ENCODE peak calls at places on chromosomes 4 and X, in five cellular contexts. B is BJ, J is suprapubic skin, C is AG04450, T is WERI-Rb-1. G is an unnamed sample. For H3K27me3, the result is how much of the 10 kb centered on the place peaks cover.

GRCh38 chr4:168812806-168813205 is 197.2 kb downstream of the CBR4 start:
- DNase-seq in J (no peak), B (no peak), C (no peak), T (no peak), G (peak)

GRCh38 chr4:72357908-72358307 is 211.1 kb downstream of the ADAMTS3 start:
- DNase-seq in J (no peak), T (no peak), C (no peak), B (no peak), G (no peak)

GRCh38 chr4:185513489-185514181 is 21.7 kb downstream of the PDLIM3 start:
- DNase-seq in J (no peak), C (no peak), T (no peak), B (no peak), G (no peak)

GRCh38 chrX:94492541-94492940 is 818.5 kb downstream of the FAM133A start:
- DNase-seq in T (no peak), J (no peak), B (no peak), C (no peak), G (peak)

GRCh38 chr4:8844976-8845690 is 26.5 kb downstream of the HMX1 start:
- DNase-seq in B (no peak), T (peak), C (no peak), J (peak), G (no peak)

GRCh38 chr4:99300934-99301333 is 10.1 kb upstream of the ADH1A start:
- DNase-seq in J (peak), B (peak), T (no peak), C (peak), G (no peak)

GRCh38 chr4:94613248-94613647 is 144.5 kb upstream of the BMPR1B start:
- DNase-seq in B (no peak), J (no peak), C (no peak), T (no peak), G (no peak)

GRCh38 chr4:19455196-19455595 is 796.5 kb upstream of the SLIT2 start:
- DNase-seq in B (no peak), T (no peak), C (no peak), J (no peak), G (no peak)

GRCh38 chr4:121900132-121900983 is 30.1 kb upstream of the BBS7 start:
- DNase-seq in J (no peak), T (peak), B (peak), C (peak), G (peak)

GRCh38 chr4:140176735-140177134 is 22.8 kb upstream of the MAML3 start:
- DNase-seq in C (no peak), J (no peak), B (no peak), T (no peak), G (no peak)

GRCh38 chrX:43505759-43506158 is 150.3 kb upstream of the MAOA start:
- DNase-seq in T (no peak), C (no peak), B (no peak), J (no peak), G (no peak)

GRCh38 chrX:76657499-76657898 is 230.0 kb downstream of the MAGEE1 start:
- DNase-seq in B (no peak), C (no peak), J (no peak), T (no peak), G (no peak)

GRCh38 chr4:179880756-179881155 is 2362.4 kb upstream of the TENM3 start:
- DNase-seq in T (no peak), C (no peak), B (no peak), J (no peak), G (no peak)

GRCh38 chr4:85744950-85745349 is 270.0 kb downstream of the ARHGAP24 start:
- DNase-seq in J (no peak), C (no peak), T (no peak), B (no peak), G (no peak)

GRCh38 chrX:13893826-13894225 is 76.9 kb upstream of the GPM6B start:
- DNase-seq in C (no peak), B (no peak), T (no peak), J (no peak), G (no peak)

GRCh38 chr4:46836584-46836983 is 72.5 kb downstream of the COX7B2 start:
- DNase-seq in J (no peak), C (no peak), B (no peak), T (no peak), G (no peak)

GRCh38 chr4:169934794-169935400 is 91.3 kb downstream of the MFAP3L start:
- DNase-seq in C (no peak), J (no peak), B (no peak), T (no peak), G (no peak)

GRCh38 chr4:153233761-153234371 is 29.6 kb downstream of the TRIM2 start:
- DNase-seq in J (no peak), C (no peak), T (no peak), B (peak), G (no peak)

GRCh38 chr4:102501176-102501634 is at the start of gene NFKB1:
- DNase-seq in B (peak), T (peak), C (peak), J (peak), G (peak)

GRCh38 chr4:132180020-132180427 is 969.1 kb upstream of the PCDH10 start:
- DNase-seq in C (peak), J (no peak), T (no peak), B (peak), G (no peak)

GRCh38 chr4:44927361-44928061 is 201.2 kb upstream of the GNPDA2 start:
- DNase-seq in C (no peak), B (no peak), J (no peak), T (no peak), G (peak)

GRCh38 chrX:43676960-43677582 is 21.0 kb downstream of the MAOA start:
- DNase-seq in B (no peak), C (no peak), J (no peak), T (no peak), G (peak)

GRCh38 chr4:111991797-111992196 is 153.5 kb upstream of the FAM241A start:
- DNase-seq in J (no peak), T (peak), B (no peak), C (peak), G (no peak)

GRCh38 chr4:25922812-25923369 is 8.9 kb downstream of the SMIM20 start:
- DNase-seq in J (no peak), B (no peak), T (no peak), C (no peak), G (no peak)

GRCh38 chr4:3293410-3294391 is 880 bp downstream of the RGS12 start:
- DNase-seq in B (no peak), C (no peak), J (no peak), T (no peak), G (peak)

GRCh38 chrX:45351478-45351877 is 150.8 kb upstream of the DIPK2B start:
- DNase-seq in B (no peak), C (peak), J (no peak), T (no peak), G (no peak)

GRCh38 chr4:24070117-24070516 is 180.3 kb upstream of the PPARGC1A start:
- DNase-seq in T (no peak), B (peak), C (peak), J (no peak), G (no peak)

GRCh38 chr4:55973650-55974049 is 24.9 kb downstream of the CEP135 start:
- DNase-seq in J (no peak), B (no peak), T (no peak), C (no peak), G (peak)
- H3K4me3 ChIP-seq in J (no peak), B (no peak), T (no peak), C (no peak), G (no peak)

DNA sequence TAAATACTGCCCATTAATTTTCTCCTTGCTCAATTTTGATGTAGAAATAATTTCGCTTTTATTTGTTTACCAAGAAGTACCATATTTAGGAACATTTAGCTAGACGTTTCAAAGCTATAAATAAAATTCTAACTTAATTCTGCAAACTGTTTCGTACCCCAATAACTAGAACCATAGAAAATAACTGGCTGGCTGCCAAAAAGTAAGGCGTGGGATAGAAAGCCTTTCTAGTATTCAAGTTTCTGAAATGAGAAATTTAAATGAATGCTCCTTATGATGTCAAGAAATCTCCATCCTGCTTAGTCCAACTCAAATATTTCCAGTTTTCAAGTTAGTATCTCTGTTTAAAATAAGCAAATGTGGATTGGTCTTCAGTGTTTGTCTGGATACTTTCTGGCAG is 167.4 kb downstream of the FBXO8 start:
- DNase-seq in C (no peak), B (no peak), T (no peak), J (no peak), G (no peak)
- H3K27me3 ChIP-seq in C (under half), B (under half), T (under half), J (under half), G (under half)

GRCh38 chrX:22527302-22527701 is 254.6 kb downstream of the CBLL2 start:
- DNase-seq in B (no peak), T (no peak), C (no peak), J (no peak), G (no peak)
- H3K4me3 ChIP-seq in B (no peak), T (no peak), C (no peak), J (no peak), G (no peak)

GRCh38 chr4:119629142-119629471 is 503 bp upstream of the PDE5A start:
- DNase-seq in C (no peak), J (no peak), B (no peak), T (no peak), G (no peak)
- H3K27me3 ChIP-seq in C (under half), J (under half), B (under half), T (under half), G (under half)

GRCh38 chrX:39399387-39399786 is 598.1 kb downstream of the MID1IP1 start:
- DNase-seq in T (no peak), B (no peak), J (no peak), C (no peak), G (no peak)

GRCh38 chrX:39396358-39396995 is 595.2 kb downstream of the MID1IP1 start:
- DNase-seq in T (peak), B (no peak), C (no peak), J (no peak), G (peak)

GRCh38 chrX:39398215-39398972 is 597.1 kb downstream of the MID1IP1 start:
- DNase-seq in T (no peak), J (no peak), C (no peak), B (no peak), G (no peak)

GRCh38 chrX:39397561-39398200 is 596.4 kb downstream of the MID1IP1 start:
- DNase-seq in B (no peak), J (no peak), T (no peak), C (no peak), G (peak)

DNA sequence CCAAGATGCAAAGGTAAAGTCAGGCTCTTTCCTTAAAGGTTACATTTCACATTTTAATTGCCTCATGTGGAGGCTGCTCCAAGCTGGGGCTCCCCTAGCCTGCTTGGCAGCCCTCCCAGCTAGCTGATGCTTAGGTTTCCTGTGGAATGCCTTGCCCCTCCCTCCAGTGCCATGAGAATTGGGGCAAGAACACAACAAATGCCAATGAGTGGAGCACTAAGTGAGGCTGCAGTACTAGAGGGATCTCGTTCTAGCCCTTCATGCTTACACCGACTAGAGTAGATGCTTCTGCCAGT is 597.7 kb downstream of the MID1IP1 start:
- DNase-seq in C (no peak), B (no peak), J (no peak), T (no peak), G (no peak)
- H3K4me3 ChIP-seq in C (no peak), B (no peak), J (no peak), T (no peak), G (no peak)

DNA sequence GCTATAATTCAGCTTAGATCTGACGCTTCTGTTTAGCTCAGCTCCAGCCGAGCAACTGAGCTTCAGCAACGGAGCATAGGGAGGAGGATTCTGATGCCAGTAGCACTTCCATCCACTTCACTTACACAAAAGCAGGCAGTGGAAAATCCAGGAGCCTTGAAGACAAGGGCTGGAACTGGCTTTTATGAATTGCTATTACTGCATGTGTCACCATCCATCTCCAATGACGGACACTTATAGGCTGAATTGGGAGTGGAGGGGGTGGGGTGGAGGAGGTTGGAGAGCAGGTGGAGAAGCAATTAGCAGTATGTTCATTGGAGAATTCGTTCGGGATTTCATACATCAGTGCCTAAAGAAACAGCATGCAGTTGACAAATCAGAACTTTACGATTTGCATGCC is 15.6 kb downstream of the ENOX2 start:
- DNase-seq in J (no peak), T (no peak), C (no peak), B (no peak), G (no peak)
- H3K27me3 ChIP-seq in J (under half), T (under half), C (under half), B (under half), G (under half)

DNA sequence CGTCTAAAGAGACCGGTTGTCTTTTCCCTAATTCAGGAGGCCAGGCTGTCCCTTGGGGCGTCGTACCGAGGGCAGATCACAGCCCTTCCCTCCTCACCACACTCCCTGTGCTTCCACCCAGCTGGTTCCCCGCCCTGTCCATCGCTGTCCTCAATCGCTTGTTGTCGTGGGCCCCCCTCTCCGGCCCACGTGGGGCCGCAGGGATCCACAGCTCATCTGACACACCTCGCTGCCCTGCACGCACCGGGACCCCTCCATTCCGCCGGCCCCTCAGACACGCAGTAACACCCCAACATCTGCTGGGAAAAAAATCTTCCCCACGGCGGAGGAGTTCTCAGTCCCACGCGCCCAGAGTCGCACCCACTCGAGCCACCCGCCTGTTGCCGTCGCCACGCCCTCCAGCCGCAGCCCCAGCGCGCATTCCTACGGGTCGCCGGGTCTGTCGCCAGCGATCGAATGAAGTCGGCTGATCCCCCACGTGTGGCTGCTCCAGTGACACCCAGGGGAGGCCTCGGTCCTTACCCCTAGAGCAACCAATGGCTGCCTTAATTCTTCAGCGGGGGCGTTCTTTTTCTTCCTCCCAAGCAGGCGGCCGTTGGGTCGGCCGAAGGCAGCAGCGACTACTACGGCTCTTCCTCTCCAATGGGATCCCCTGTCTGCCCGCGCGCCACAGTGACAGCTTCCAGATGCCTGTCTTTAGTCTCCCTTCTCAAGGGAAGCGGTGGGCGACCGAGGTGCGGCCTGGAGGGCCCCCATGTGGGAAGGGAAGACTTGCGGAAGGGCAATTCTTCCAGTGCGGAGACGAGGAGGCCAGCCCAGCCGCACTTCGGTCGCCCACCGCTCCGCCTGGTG is 885 bp upstream of the SEPTIN11 start:
- DNase-seq in J (peak), T (peak), B (no peak), C (no peak), G (peak)
- H3K4me3 ChIP-seq in J (peak), T (peak), B (peak), C (peak), G (peak)

GRCh38 chrX:42219231-42219630 is 295.9 kb upstream of the CASK start:
- DNase-seq in C (no peak), J (no peak), T (no peak), B (no peak), G (no peak)
- H3K27me3 ChIP-seq in C (under half), J (under half), T (under half), B (under half), G (under half)

DNA sequence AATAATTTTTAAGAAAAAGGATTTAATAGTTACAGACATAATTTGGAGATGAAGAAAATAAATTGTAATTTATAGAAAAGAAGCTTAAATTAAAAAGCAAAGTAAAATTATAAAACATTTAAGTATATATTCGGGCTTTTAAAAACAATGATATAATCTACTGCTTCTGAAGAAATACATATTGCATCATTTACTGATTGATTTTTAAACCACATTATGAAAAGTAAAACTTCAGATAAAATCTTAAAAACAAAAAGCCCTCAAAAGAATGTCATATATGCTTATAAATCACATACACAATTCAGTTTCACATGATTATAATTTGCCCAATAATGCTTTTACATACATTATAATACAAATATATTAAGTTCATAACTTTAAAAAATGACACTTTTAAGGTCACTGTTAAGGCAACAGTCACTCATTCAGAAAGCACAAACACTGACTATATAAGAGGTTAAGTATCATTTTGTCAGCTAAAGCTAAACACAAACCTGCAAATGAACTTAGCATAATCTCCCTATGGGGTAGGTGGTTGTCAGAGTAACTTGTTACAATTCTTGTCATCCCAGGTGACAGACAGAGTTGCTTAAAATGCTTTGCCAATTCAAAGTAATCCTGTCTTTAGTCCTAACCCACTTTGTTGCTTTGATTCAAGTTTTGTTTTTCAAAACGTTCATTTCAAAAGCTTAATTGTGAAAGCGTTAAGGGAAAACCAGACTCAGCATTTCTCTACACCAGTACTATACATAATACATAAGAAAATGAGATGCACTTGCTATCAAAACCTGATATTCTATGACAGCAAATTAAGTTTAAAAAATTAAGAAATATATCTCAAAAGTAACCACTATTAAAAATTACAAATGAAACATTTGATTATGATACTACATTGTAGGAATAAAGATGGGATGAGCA is 90.6 kb upstream of the MAB21L2 start:
- DNase-seq in T (no peak), J (no peak), C (no peak), B (no peak), G (no peak)
- H3K4me3 ChIP-seq in T (no peak), J (no peak), C (no peak), B (no peak), G (no peak)

DNA sequence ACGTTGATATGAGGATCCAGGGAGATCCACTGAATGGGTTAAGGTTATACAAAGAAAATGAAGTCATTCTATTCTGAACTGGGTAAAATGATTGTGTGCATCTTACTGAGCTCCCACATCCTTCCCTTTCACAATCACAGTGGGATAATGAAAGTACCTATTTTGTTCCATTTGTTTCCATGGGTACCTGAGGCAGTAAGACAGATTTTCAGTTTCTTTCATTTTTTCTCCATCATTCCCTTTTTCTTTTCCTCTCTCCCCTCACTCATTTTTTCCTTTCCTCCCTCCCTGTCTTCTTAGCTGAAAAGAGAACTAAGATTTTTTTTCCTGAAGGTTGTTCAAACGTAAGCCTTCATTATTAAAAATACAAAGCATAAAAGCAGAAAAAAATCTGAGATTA is 4.6 kb downstream of the GRIA2 start:
- DNase-seq in J (no peak), T (no peak), B (no peak), C (no peak), G (no peak)
- H3K27me3 ChIP-seq in J (under half), T (under half), B (under half), C (under half), G (under half)

G was measured in H7.